ENCODE peak calls at places on chromosomes 12 and 14, in five cellular contexts. B, R, P, Y and F are unnamed samples.

GRCh38 chr14:52355016-52355430 is 40.9 kb downstream of the PTGER2 start:
- DNase-seq in Y (no peak), R (no peak), B (no peak), P (peak; percentile 95), F (peak; percentile 85)

GRCh38 chr12:78530065-78530765 is 334.4 kb upstream of the SYT1 start:
- DNase-seq in Y (no peak), P (peak; percentile 9), R (no peak), B (no peak), F (peak; percentile 10)

GRCh38 chr12:115204957-115205754 is 521.2 kb upstream of the TBX3 start:
- DNase-seq in Y (no peak), P (peak; percentile 66), R (no peak), B (no peak), F (no peak)

GRCh38 chr14:24852312-24853060 is 197.5 kb downstream of the STXBP6 start:
- DNase-seq in R (no peak), Y (no peak), P (no peak), B (no peak), F (no peak)

GRCh38 chr12:113854385-113855136 is 111.6 kb downstream of the RBM19 start:
- DNase-seq in B (no peak), Y (no peak), R (no peak), P (no peak), F (no peak)

GRCh38 chr12:91155990-91156389 is 26.6 kb downstream of the DCN start:
- DNase-seq in Y (no peak), R (no peak), P (peak; percentile 13), B (no peak), F (no peak)

GRCh38 chr14:66038214-66038977 is 447.8 kb upstream of the CCDC196 start:
- DNase-seq in R (peak; percentile 26), Y (no peak), P (peak; percentile 97), B (no peak), F (no peak)

GRCh38 chr14:101022121-101022520 is 118.6 kb upstream of the RTL1 start:
- DNase-seq in B (no peak), R (no peak), Y (no peak), P (peak; percentile 4), F (no peak)

GRCh38 chr12:92147491-92147890 is 1.8 kb upstream of the BTG1 start:
- DNase-seq in Y (no peak), P (no peak), B (no peak), R (no peak), F (no peak)

GRCh38 chr12:92608418-92609091 is 94.2 kb upstream of the PLEKHG7 start:
- DNase-seq in Y (no peak), P (peak; percentile 63), R (no peak), B (no peak), F (no peak)

GRCh38 chr14:101124860-101125259 is 221.3 kb upstream of the RTL1 start:
- DNase-seq in R (no peak), B (no peak), P (no peak), Y (no peak), F (no peak)

GRCh38 chr12:62537544-62537943 is 70.9 kb downstream of the MON2 start:
- DNase-seq in R (no peak), P (peak; percentile 96), Y (no peak), B (no peak), F (peak; percentile 20)

GRCh38 chr12:111143216-111143756 is 222.9 kb upstream of the MYL2 start:
- DNase-seq in R (no peak), B (no peak), P (no peak), Y (no peak), F (no peak)

GRCh38 chr12:28129031-28129430 is 61.2 kb upstream of the CCDC91 start:
- DNase-seq in P (no peak), B (no peak), Y (no peak), R (no peak), F (no peak)

GRCh38 chr12:52037248-52037861 is 13.9 kb upstream of the NR4A1 start:
- DNase-seq in R (no peak), Y (no peak), P (peak; percentile 77), B (peak; percentile 52), F (no peak)

GRCh38 chr12:6946033-6946919 is 2.5 kb downstream of the C12orf57 start:
- DNase-seq in R (peak; percentile 86), Y (no peak), P (peak; percentile 39), B (peak; percentile 99), F (no peak)